ENCODE peak calls at places on chromosome 1, in ten cellular contexts. One of them, this sample, is unnamed.

GRCh38 chr1:202086579-202087350 is 36.0 kb upstream of the GPR37L1 start:
- DNase-seq in KG1: no peak
- DNase-seq in cerebellar cortex: no peak
- DNase-seq in DMS153: peak
- DNase-seq in colonic mucosa: peak
- DNase-seq in right lobe of liver: no peak
- DNase-seq in activated naive CD8-positive, alpha-beta T cell treated with anti-CD3 and anti-CD28 coated beads, Interleukin-2, amount 50 U/mL, for 24 hours: no peak
- DNase-seq in activated naive CD4-positive, alpha-beta T cell: no peak
- DNase-seq in foreskin fibroblast: no peak
- DNase-seq in NCI-H1105: no peak
- DNase-seq in this sample: no peak

GRCh38 chr1:5562331-5562730 is 429.9 kb downstream of the NPHP4 start:
- DNase-seq in KG1: no peak
- DNase-seq in cerebellar cortex: no peak
- DNase-seq in DMS153: no peak
- DNase-seq in colonic mucosa: no peak
- DNase-seq in right lobe of liver: no peak
- DNase-seq in activated naive CD8-positive, alpha-beta T cell treated with anti-CD3 and anti-CD28 coated beads, Interleukin-2, amount 50 U/mL, for 24 hours: no peak
- DNase-seq in activated naive CD4-positive, alpha-beta T cell: no peak
- DNase-seq in foreskin fibroblast: no peak
- DNase-seq in NCI-H1105: no peak
- DNase-seq in this sample: no peak

GRCh38 chr1:178311164-178311563 is 185.6 kb downstream of the CLEC20A start:
- DNase-seq in KG1: no peak
- DNase-seq in cerebellar cortex: no peak
- DNase-seq in DMS153: no peak
- DNase-seq in colonic mucosa: no peak
- DNase-seq in right lobe of liver: no peak
- DNase-seq in activated naive CD8-positive, alpha-beta T cell treated with anti-CD3 and anti-CD28 coated beads, Interleukin-2, amount 50 U/mL, for 24 hours: no peak
- DNase-seq in activated naive CD4-positive, alpha-beta T cell: no peak
- DNase-seq in foreskin fibroblast: peak
- DNase-seq in NCI-H1105: no peak
- DNase-seq in this sample: no peak

GRCh38 chr1:110337704-110338199 is 1.4 kb upstream of the RBM15 start:
- DNase-seq in KG1: no peak
- DNase-seq in cerebellar cortex: peak
- DNase-seq in DMS153: peak
- DNase-seq in colonic mucosa: peak
- DNase-seq in right lobe of liver: peak
- DNase-seq in activated naive CD8-positive, alpha-beta T cell treated with anti-CD3 and anti-CD28 coated beads, Interleukin-2, amount 50 U/mL, for 24 hours: peak
- DNase-seq in activated naive CD4-positive, alpha-beta T cell: no peak
- DNase-seq in foreskin fibroblast: peak
- DNase-seq in NCI-H1105: peak
- DNase-seq in this sample: no peak

GRCh38 chr1:223102797-223103533 is 40.1 kb downstream of the TLR5 start:
- DNase-seq in KG1: no peak
- DNase-seq in cerebellar cortex: no peak
- DNase-seq in DMS153: peak
- DNase-seq in colonic mucosa: no peak
- DNase-seq in right lobe of liver: no peak
- DNase-seq in activated naive CD8-positive, alpha-beta T cell treated with anti-CD3 and anti-CD28 coated beads, Interleukin-2, amount 50 U/mL, for 24 hours: no peak
- DNase-seq in activated naive CD4-positive, alpha-beta T cell: no peak
- DNase-seq in foreskin fibroblast: no peak
- DNase-seq in NCI-H1105: peak
- DNase-seq in this sample: no peak

GRCh38 chr1:234779160-234779538 is 169.2 kb upstream of the IRF2BP2 start:
- DNase-seq in KG1: no peak
- DNase-seq in cerebellar cortex: no peak
- DNase-seq in DMS153: no peak
- DNase-seq in colonic mucosa: no peak
- DNase-seq in right lobe of liver: peak
- DNase-seq in activated naive CD8-positive, alpha-beta T cell treated with anti-CD3 and anti-CD28 coated beads, Interleukin-2, amount 50 U/mL, for 24 hours: no peak
- DNase-seq in activated naive CD4-positive, alpha-beta T cell: no peak
- DNase-seq in foreskin fibroblast: no peak
- DNase-seq in NCI-H1105: no peak
- DNase-seq in this sample: no peak

GRCh38 chr1:182666736-182667135 is 17.7 kb downstream of the RGS8 start:
- DNase-seq in KG1: no peak
- DNase-seq in cerebellar cortex: no peak
- DNase-seq in DMS153: no peak
- DNase-seq in colonic mucosa: no peak
- DNase-seq in right lobe of liver: no peak
- DNase-seq in activated naive CD8-positive, alpha-beta T cell treated with anti-CD3 and anti-CD28 coated beads, Interleukin-2, amount 50 U/mL, for 24 hours: no peak
- DNase-seq in activated naive CD4-positive, alpha-beta T cell: no peak
- DNase-seq in foreskin fibroblast: no peak
- DNase-seq in NCI-H1105: no peak
- DNase-seq in this sample: no peak

GRCh38 chr1:202034149-202034682 is 23.8 kb downstream of the ELF3 start:
- DNase-seq in KG1: no peak
- DNase-seq in cerebellar cortex: no peak
- DNase-seq in DMS153: no peak
- DNase-seq in colonic mucosa: no peak
- DNase-seq in right lobe of liver: no peak
- DNase-seq in activated naive CD8-positive, alpha-beta T cell treated with anti-CD3 and anti-CD28 coated beads, Interleukin-2, amount 50 U/mL, for 24 hours: no peak
- DNase-seq in activated naive CD4-positive, alpha-beta T cell: no peak
- DNase-seq in foreskin fibroblast: no peak
- DNase-seq in NCI-H1105: no peak
- DNase-seq in this sample: no peak

GRCh38 chr1:156549831-156550230 is 22.5 kb downstream of the IQGAP3 start:
- DNase-seq in KG1: no peak
- DNase-seq in cerebellar cortex: no peak
- DNase-seq in DMS153: no peak
- DNase-seq in colonic mucosa: no peak
- DNase-seq in right lobe of liver: no peak
- DNase-seq in activated naive CD8-positive, alpha-beta T cell treated with anti-CD3 and anti-CD28 coated beads, Interleukin-2, amount 50 U/mL, for 24 hours: no peak
- DNase-seq in activated naive CD4-positive, alpha-beta T cell: no peak
- DNase-seq in foreskin fibroblast: no peak
- DNase-seq in NCI-H1105: no peak
- DNase-seq in this sample: no peak

GRCh38 chr1:101474039-101474665 is 237.3 kb downstream of the S1PR1 start:
- DNase-seq in KG1: no peak
- DNase-seq in cerebellar cortex: peak
- DNase-seq in DMS153: no peak
- DNase-seq in colonic mucosa: no peak
- DNase-seq in right lobe of liver: no peak
- DNase-seq in activated naive CD8-positive, alpha-beta T cell treated with anti-CD3 and anti-CD28 coated beads, Interleukin-2, amount 50 U/mL, for 24 hours: no peak
- DNase-seq in activated naive CD4-positive, alpha-beta T cell: no peak
- DNase-seq in foreskin fibroblast: no peak
- DNase-seq in NCI-H1105: no peak
- DNase-seq in this sample: no peak

GRCh38 chr1:93575586-93576271 is 105.9 kb downstream of the BCAR3 start:
- DNase-seq in KG1: no peak
- DNase-seq in cerebellar cortex: no peak
- DNase-seq in DMS153: peak
- DNase-seq in colonic mucosa: no peak
- DNase-seq in right lobe of liver: no peak
- DNase-seq in activated naive CD8-positive, alpha-beta T cell treated with anti-CD3 and anti-CD28 coated beads, Interleukin-2, amount 50 U/mL, for 24 hours: no peak
- DNase-seq in activated naive CD4-positive, alpha-beta T cell: no peak
- DNase-seq in foreskin fibroblast: peak
- DNase-seq in NCI-H1105: peak
- DNase-seq in this sample: no peak

GRCh38 chr1:243596441-243597183 is 253.4 kb downstream of the AKT3 start:
- DNase-seq in KG1: peak
- DNase-seq in cerebellar cortex: no peak
- DNase-seq in DMS153: no peak
- DNase-seq in colonic mucosa: no peak
- DNase-seq in right lobe of liver: no peak
- DNase-seq in activated naive CD8-positive, alpha-beta T cell treated with anti-CD3 and anti-CD28 coated beads, Interleukin-2, amount 50 U/mL, for 24 hours: peak
- DNase-seq in activated naive CD4-positive, alpha-beta T cell: no peak
- DNase-seq in foreskin fibroblast: peak
- DNase-seq in NCI-H1105: no peak
- DNase-seq in this sample: no peak

GRCh38 chr1:230797376-230798186 is 50.4 kb downstream of the CAPN9 start:
- DNase-seq in KG1: no peak
- DNase-seq in cerebellar cortex: peak
- DNase-seq in DMS153: peak
- DNase-seq in colonic mucosa: peak
- DNase-seq in right lobe of liver: peak
- DNase-seq in activated naive CD8-positive, alpha-beta T cell treated with anti-CD3 and anti-CD28 coated beads, Interleukin-2, amount 50 U/mL, for 24 hours: no peak
- DNase-seq in activated naive CD4-positive, alpha-beta T cell: no peak
- DNase-seq in foreskin fibroblast: peak
- DNase-seq in NCI-H1105: no peak
- DNase-seq in this sample: peak

GRCh38 chr1:201262963-201263608 is 20.2 kb upstream of the PKP1 start:
- DNase-seq in KG1: no peak
- DNase-seq in cerebellar cortex: no peak
- DNase-seq in DMS153: no peak
- DNase-seq in colonic mucosa: peak
- DNase-seq in right lobe of liver: no peak
- DNase-seq in activated naive CD8-positive, alpha-beta T cell treated with anti-CD3 and anti-CD28 coated beads, Interleukin-2, amount 50 U/mL, for 24 hours: no peak
- DNase-seq in activated naive CD4-positive, alpha-beta T cell: no peak
- DNase-seq in foreskin fibroblast: no peak
- DNase-seq in NCI-H1105: no peak
- DNase-seq in this sample: no peak

GRCh38 chr1:115251856-115252255 is 86.2 kb downstream of the NGF start:
- DNase-seq in KG1: no peak
- DNase-seq in cerebellar cortex: no peak
- DNase-seq in DMS153: no peak
- DNase-seq in colonic mucosa: no peak
- DNase-seq in right lobe of liver: no peak
- DNase-seq in activated naive CD8-positive, alpha-beta T cell treated with anti-CD3 and anti-CD28 coated beads, Interleukin-2, amount 50 U/mL, for 24 hours: no peak
- DNase-seq in activated naive CD4-positive, alpha-beta T cell: no peak
- DNase-seq in foreskin fibroblast: peak
- DNase-seq in NCI-H1105: no peak
- DNase-seq in this sample: no peak